ENCODE peak calls at places on chromosomes 12 and 14, in eight cellular contexts. A, R, X, F, I, E, O and Z are unnamed samples.

GRCh38 chr12:69527506-69528272 is 57.5 kb downstream of the FRS2 start:
- DNase-seq in A (no peak), R (peak; percentile 77), X (no peak), F (no peak), I (peak; percentile 14), E (peak; percentile 89), O (no peak), Z (no peak)

GRCh38 chr14:29227631-29228030 is 461.0 kb downstream of the FOXG1 start:
- DNase-seq in A (no peak), R (peak; percentile 79), X (no peak), F (no peak), I (no peak), E (no peak), O (no peak), Z (no peak)

GRCh38 chr14:100906420-100906819 is 2.9 kb upstream of the RTL1 start:
- DNase-seq in A (peak; percentile 26), R (no peak), X (peak; percentile 77), F (peak; percentile 70), I (no peak), E (no peak), O (no peak), Z (no peak)

GRCh38 chr12:4857472-4858291 is 52.0 kb upstream of the KCNA1 start:
- DNase-seq in A (peak; percentile 77), R (peak; percentile 83), X (peak; percentile 89), F (peak; percentile 92), I (peak; percentile 84), E (peak; percentile 68), O (peak; percentile 80), Z (peak; percentile 39)

GRCh38 chr12:23964812-23965211 is 15.3 kb upstream of the SOX5 start:
- DNase-seq in A (no peak), R (no peak), X (no peak), F (no peak), I (no peak), E (no peak), O (no peak), Z (no peak)

GRCh38 chr14:64800000-64800399 is 79.7 kb downstream of the SPTB start:
- DNase-seq in A (peak; percentile 7), R (peak; percentile 72), X (peak; percentile 45), F (peak; percentile 80), I (peak; percentile 23), E (peak; percentile 69), O (peak; percentile 8), Z (peak; percentile 36)

GRCh38 chr14:85528080-85528881 is 1.7 kb upstream of the FLRT2 start:
- DNase-seq in A (no peak), R (peak; percentile 89), X (peak; percentile 81), F (peak; percentile 69), I (peak; percentile 81), E (peak; percentile 50), O (no peak), Z (no peak)

GRCh38 chr12:94940771-94941170 is 62.7 kb downstream of the NDUFA12 start:
- DNase-seq in A (no peak), R (no peak), X (no peak), F (no peak), I (no peak), E (no peak), O (no peak), Z (no peak)

GRCh38 chr12:124334976-124335375 is 40.1 kb downstream of the RFLNA start:
- DNase-seq in A (no peak), R (no peak), X (peak; percentile 62), F (no peak), I (no peak), E (no peak), O (no peak), Z (no peak)

GRCh38 chr12:39105111-39105510 is 199.7 kb upstream of the CPNE8 start:
- DNase-seq in A (no peak), R (peak; percentile 22), X (no peak), F (no peak), I (no peak), E (no peak), O (no peak), Z (no peak)

GRCh38 chr12:120532701-120533238 is 1.4 kb upstream of the RNF10 start:
- DNase-seq in A (no peak), R (no peak), X (no peak), F (no peak), I (no peak), E (no peak), O (peak; percentile 53), Z (no peak)

GRCh38 chr12:104715562-104716182 is 242.4 kb downstream of the SLC41A2 start:
- DNase-seq in A (peak; percentile 36), R (no peak), X (no peak), F (no peak), I (no peak), E (no peak), O (no peak), Z (no peak)

GRCh38 chr12:54991161-54991991 is 6.8 kb upstream of the TESPA1 start:
- DNase-seq in A (peak; percentile 78), R (no peak), X (no peak), F (no peak), I (no peak), E (no peak), O (peak; percentile 52), Z (no peak)

GRCh38 chr12:56040151-56040550 is 1.6 kb upstream of the RPS26 start:
- DNase-seq in A (no peak), R (peak; percentile 30), X (no peak), F (no peak), I (no peak), E (no peak), O (no peak), Z (no peak)

GRCh38 chr14:76657404-76657803 is 103.9 kb upstream of the VASH1 start:
- DNase-seq in A (no peak), R (no peak), X (no peak), F (no peak), I (no peak), E (no peak), O (no peak), Z (no peak)

GRCh38 chr12:10358131-10358530 is 31.7 kb downstream of the KLRK1 start:
- DNase-seq in A (no peak), R (no peak), X (peak; percentile 3), F (no peak), I (no peak), E (no peak), O (no peak), Z (no peak)

GRCh38 chr12:56160160-56160763 is 2.1 kb downstream of the MYL6 start:
- DNase-seq in A (peak; percentile 28), R (peak; percentile 71), X (no peak), F (peak; percentile 59), I (no peak), E (peak; percentile 28), O (no peak), Z (no peak)

GRCh38 chr12:111121840-111122239 is 201.5 kb upstream of the MYL2 start:
- DNase-seq in A (no peak), R (no peak), X (no peak), F (peak; percentile 44), I (no peak), E (peak; percentile 31), O (no peak), Z (no peak)

GRCh38 chr12:111788178-111788654 is 21.5 kb downstream of the ALDH2 start:
- DNase-seq in A (peak; percentile 66), R (peak; percentile 47), X (peak; percentile 48), F (peak; percentile 36), I (peak; percentile 37), E (peak; percentile 42), O (no peak), Z (no peak)

GRCh38 chr12:67045650-67046049 is 223.5 kb upstream of the CAND1 start:
- DNase-seq in A (no peak), R (no peak), X (no peak), F (no peak), I (no peak), E (no peak), O (no peak), Z (no peak)

DNA sequence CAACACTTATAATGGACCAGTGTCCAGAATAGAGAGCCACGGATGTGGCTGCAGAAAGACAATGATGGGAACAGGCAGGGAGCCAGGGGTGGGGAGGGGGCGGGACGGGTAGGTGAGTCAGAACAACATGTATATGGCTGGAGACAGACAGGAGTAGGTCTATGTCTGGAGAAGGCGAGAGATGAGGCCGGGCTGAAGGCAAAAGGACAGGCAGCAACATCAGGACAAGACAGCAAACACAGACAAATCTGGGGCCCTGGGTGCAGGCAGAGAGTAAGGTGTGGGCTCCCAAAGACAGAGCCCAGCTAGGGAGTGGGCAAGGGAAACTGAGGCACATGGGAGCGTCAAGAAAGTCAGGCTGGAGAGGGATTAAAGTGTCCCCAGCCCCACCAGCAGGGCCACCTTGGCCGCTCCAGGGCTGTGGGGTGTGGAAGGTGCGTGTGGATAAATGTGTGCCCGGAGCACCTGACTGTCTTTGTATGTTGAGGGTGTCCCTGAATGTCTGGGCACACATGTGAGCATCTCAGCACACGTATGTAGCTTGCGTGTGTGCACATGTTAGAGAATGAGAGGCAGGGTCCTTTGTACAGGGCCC is 44.1 kb downstream of the FAM222A start:
- DNase-seq in A (no peak), R (no peak), X (no peak), F (no peak), I (no peak), E (no peak), O (no peak), Z (no peak)
- TF ChIP-seq EZH2phosphoT487 in A (no peak), R (no peak), X (no peak), F (no peak), I (no peak), E (no peak), O (no peak), Z (no peak)

DNA sequence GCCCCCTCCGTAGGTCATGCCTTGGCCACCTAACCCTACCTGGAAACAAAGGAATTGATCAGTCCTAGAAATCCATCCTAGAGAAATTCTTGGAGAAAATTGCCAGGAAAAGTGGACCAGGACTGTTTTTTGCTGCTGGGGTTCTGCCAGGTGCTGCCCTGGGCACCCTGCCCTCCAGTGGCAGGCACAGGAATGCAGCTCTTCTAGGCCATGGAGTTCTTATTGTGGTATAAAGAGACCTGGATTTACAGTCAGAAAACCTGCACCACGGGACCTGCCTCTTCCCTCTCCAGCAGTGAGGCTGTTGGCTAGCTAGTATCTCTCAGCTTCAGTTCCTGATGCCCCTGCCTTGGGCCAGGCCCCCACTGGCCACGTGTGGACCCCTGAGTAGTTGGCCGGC is 59.7 kb downstream of the SLC24A4 start:
- DNase-seq in A (no peak), R (peak; percentile 55), X (peak; percentile 21), F (peak; percentile 31), I (no peak), E (peak; percentile 55), O (no peak), Z (no peak)
- TF ChIP-seq EZH2phosphoT487 in A (no peak), R (no peak), X (no peak), F (no peak), I (no peak), E (no peak), O (no peak), Z (no peak)

GRCh38 chr14:66649515-66649914 is 141.6 kb downstream of the GPHN start:
- DNase-seq in A (no peak), R (no peak), X (no peak), F (no peak), I (no peak), E (no peak), O (no peak), Z (no peak)
- TF ChIP-seq EZH2phosphoT487 in A (no peak), R (no peak), X (no peak), F (no peak), I (no peak), E (no peak), O (no peak), Z (no peak)

DNA sequence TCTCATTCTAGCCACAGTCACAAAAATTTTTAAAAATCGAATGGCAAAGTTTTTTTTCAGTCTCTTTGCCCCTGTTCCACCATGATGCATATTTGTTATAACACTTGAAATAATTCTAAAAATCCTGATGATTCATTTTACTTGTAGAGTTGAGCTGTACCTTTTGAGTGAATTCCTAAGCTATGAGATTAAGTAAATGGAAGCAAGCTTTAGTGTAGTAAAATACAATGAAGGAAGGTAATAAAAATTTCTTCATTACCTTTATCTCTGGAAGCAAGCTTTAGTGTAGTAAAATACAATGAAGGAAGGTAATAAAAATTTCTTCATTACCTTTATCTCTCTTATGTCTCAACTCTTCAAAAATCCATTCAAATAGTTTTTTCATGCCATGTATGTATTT is 46.1 kb downstream of the TMTC3 start:
- DNase-seq in A (no peak), R (peak; percentile 57), X (no peak), F (no peak), I (no peak), E (peak; percentile 72), O (no peak), Z (no peak)
- TF ChIP-seq EZH2phosphoT487 in A (no peak), R (no peak), X (no peak), F (no peak), I (no peak), E (no peak), O (no peak), Z (no peak)